ENCODE peak calls at places on chromosomes 4 and X, in four cellular contexts. H is fibroblast of villous mesenchyme, I is endothelial cell, C is HFFc6. U is an unnamed sample.
A peak's percentile ranks its signal among the peaks of the same experiment; 100 is the strongest.

GRCh38 chr4:137688651-137689050 is 156.4 kb upstream of the PCDH18 start:
- DNase-seq in H (peak; percentile 70), I (no peak), C (no peak), U (no peak)

GRCh38 chr4:133484287-133484686 is 335.2 kb downstream of the PCDH10 start:
- DNase-seq in H (peak; percentile 8), I (no peak), C (no peak), U (no peak)

GRCh38 chr4:107999932-108000539 is 10.3 kb downstream of the HADH start:
- DNase-seq in H (peak; percentile 58), I (no peak), C (no peak), U (no peak)

GRCh38 chr4:122700178-122700725 is 32.3 kb upstream of the BBS12 start:
- DNase-seq in H (peak; percentile 74), I (no peak), C (no peak), U (no peak)

GRCh38 chr4:101649790-101650450 is 140.6 kb upstream of the BANK1 start:
- DNase-seq in H (peak; percentile 3), I (no peak), C (no peak), U (no peak)

GRCh38 chr4:109410776-109411175 is 22.8 kb upstream of the SEC24B start:
- DNase-seq in H (no peak), I (no peak), C (no peak), U (no peak)

GRCh38 chr4:39450618-39451017 is 8.1 kb downstream of the RPL9 start:
- DNase-seq in H (no peak), I (no peak), C (no peak), U (no peak)

GRCh38 chrX:24025741-24026402 is 1.1 kb downstream of the KLHL15 start:
- DNase-seq in H (peak; percentile 85), I (no peak), C (peak; percentile 47), U (no peak)

GRCh38 chr4:106707776-106708603 is 328.1 kb downstream of the DKK2 start:
- DNase-seq in H (no peak), I (no peak), C (peak; percentile 45), U (no peak)

GRCh38 chr4:174316954-174317353 is 33.2 kb downstream of the CEP44 start:
- DNase-seq in H (no peak), I (no peak), C (no peak), U (no peak)

GRCh38 chr4:68995292-68995691 is 43.7 kb upstream of the UGT2A3 start:
- DNase-seq in H (no peak), I (no peak), C (no peak), U (no peak)

GRCh38 chr4:121736735-121737351 is 28.1 kb downstream of the SMIM43 start:
- DNase-seq in H (peak; percentile 73), I (peak; percentile 48), C (peak; percentile 67), U (no peak)

GRCh38 chr4:123398151-123398802 is 1.7 kb downstream of the SPRY1 start:
- DNase-seq in H (peak; percentile 69), I (peak; percentile 82), C (peak; percentile 37), U (no peak)

GRCh38 chr4:6701371-6701770 is 7.7 kb downstream of the S100P start:
- DNase-seq in H (no peak), I (peak; percentile 42), C (no peak), U (no peak)

GRCh38 chr4:30722092-30722915 is 2.1 kb downstream of the PCDH7 start:
- DNase-seq in H (no peak), I (peak; percentile 7), C (no peak), U (peak; percentile 95)

GRCh38 chrX:68978211-68978780 is 149.5 kb downstream of the EFNB1 start:
- DNase-seq in H (peak; percentile 6), I (no peak), C (no peak), U (no peak)

GRCh38 chr4:73211968-73212367 is 46.6 kb downstream of the ANKRD17 start:
- DNase-seq in H (no peak), I (no peak), C (no peak), U (no peak)

GRCh38 chrX:69031971-69032391 is 133.3 kb downstream of the PJA1 start:
- DNase-seq in H (no peak), I (no peak), C (peak; percentile 1), U (no peak)

GRCh38 chrX:30170900-30171299 is 44.5 kb upstream of the MAGEB2 start:
- DNase-seq in H (no peak), I (no peak), C (no peak), U (no peak)

GRCh38 chr4:104901438-104901837 is 245.2 kb upstream of the TET2 start:
- DNase-seq in H (no peak), I (no peak), C (no peak), U (no peak)

GRCh38 chrX:153925739-153926593 is at the start of gene ARHGAP4:
- DNase-seq in H (no peak), I (no peak), C (no peak), U (no peak)

GRCh38 chr4:15702941-15703403 is at the start of gene BST1:
- DNase-seq in H (peak; percentile 66), I (peak; percentile 57), C (peak; percentile 30), U (peak; percentile 86)

GRCh38 chr4:48939785-48940184 is 33.2 kb upstream of the OCIAD2 start:
- DNase-seq in H (peak; percentile 53), I (no peak), C (peak; percentile 66), U (no peak)

GRCh38 chrX:9184231-9184630 is 150.3 kb upstream of the FAM9B start:
- DNase-seq in H (no peak), I (no peak), C (no peak), U (no peak)

GRCh38 chrX:9183481-9183880 is 149.6 kb upstream of the FAM9B start:
- DNase-seq in H (no peak), I (no peak), C (no peak), U (no peak)

GRCh38 chrX:9188117-9188516 is 154.2 kb upstream of the FAM9B start:
- DNase-seq in H (no peak), I (no peak), C (no peak), U (no peak)

DNA sequence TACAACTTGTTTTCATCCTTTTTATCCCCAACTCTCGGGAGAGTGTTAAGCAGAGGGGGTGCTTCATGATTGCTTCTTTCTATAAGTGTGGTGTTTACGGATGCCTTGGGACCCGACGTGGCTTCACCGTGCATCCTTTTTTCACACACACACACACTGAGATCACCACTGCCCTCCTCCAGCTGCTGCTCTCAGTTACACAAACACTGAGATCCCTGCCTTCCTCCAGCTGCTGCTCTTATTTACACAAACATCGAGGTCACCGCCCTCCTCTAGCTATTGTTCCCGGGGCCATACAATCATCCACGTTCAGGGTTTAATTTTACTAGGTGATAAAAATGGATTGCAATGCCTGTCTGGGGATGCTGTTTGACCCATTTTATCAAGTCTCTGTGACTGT is 155.4 kb upstream of the FAM9B start:
- DNase-seq in H (no peak), I (no peak), C (no peak), U (no peak)
- TF ChIP-seq CTCF in H (no peak), I (no peak), C (no peak), U (no peak)

DNA sequence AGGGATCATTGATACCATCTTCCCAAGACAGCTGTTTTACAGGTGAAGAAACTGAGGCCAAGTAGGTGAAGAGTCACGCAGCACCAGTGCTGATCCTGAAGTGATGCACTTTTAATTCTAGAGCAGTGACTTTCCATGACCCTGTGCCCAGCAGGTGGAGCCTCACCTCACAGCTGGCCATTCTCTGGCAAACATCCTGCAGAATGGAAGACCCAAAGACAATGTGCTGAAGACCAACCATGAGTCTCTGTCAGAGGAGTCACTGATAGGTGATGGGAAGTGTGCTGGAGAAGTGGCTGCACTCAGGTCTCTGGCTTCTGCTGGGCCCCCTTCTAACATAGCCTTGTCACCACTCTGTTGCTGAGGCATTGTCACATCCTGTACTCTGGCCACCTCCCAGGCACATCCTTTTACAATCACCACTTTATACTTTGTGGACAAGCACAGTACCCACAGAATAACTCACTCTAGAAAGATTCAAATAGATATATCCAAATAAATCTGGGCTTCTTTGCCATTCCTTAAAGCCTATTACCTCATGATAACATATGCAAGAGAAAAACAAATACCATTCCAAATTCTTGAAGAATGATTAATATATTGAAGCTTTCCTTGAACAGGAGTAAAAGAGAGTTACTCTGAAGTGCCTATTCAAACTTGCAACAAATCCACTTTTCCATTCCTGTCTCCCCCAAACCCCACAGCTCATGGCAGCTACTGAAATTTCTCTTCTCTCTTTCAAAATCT is 64.1 kb upstream of the SCOC start:
- DNase-seq in H (peak; percentile 19), I (no peak), C (peak; percentile 44), U (no peak)
- TF ChIP-seq CTCF in H (no peak), I (no peak), C (peak; percentile 38), U (peak; percentile 25)

GRCh38 chrX:15853586-15854079 is 980 bp downstream of the AP1S2 start:
- DNase-seq in H (peak; percentile 9), I (no peak), C (no peak), U (no peak)

GRCh38 chrX:15855562-15856256 is 1.1 kb upstream of the AP1S2 start:
- DNase-seq in H (no peak), I (no peak), C (no peak), U (no peak)

GRCh38 chrX:15854712-15855561 is at the start of gene AP1S2:
- DNase-seq in H (peak; percentile 92), I (peak; percentile 88), C (peak; percentile 84), U (peak; percentile 98)

GRCh38 chrX:15856580-15856979 is 2.0 kb upstream of the AP1S2 start:
- DNase-seq in H (no peak), I (no peak), C (no peak), U (no peak)

GRCh38 chrX:15854080-15854655 is 445 bp downstream of the AP1S2 start:
- DNase-seq in H (peak; percentile 2), I (peak; percentile 42), C (peak; percentile 1), U (no peak)
- TF ChIP-seq CTCF in H (peak; percentile 6), I (no peak), C (peak; percentile 38), U (peak; percentile 73)

DNA sequence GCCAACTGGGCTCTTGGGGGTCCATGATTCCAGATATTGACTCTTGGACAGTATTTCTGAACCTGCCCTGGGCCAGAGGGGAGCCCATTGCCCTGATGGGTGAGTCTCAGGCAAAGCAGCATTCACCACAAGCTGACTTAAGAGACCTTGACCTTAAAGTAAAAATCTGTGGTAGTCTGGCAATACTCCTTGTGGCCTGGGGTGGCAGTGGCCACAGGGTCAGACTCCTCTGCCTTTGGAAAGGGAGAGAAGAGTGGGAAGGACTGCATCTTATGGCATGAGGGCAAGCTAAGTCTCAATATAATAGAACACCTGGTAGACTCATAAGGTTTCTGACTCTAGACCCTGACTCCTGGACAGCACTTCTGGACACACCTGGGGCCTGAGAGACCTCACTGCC is 340.3 kb upstream of the MAD2L1 start:
- DNase-seq in H (no peak), I (no peak), C (no peak), U (no peak)
- TF ChIP-seq CTCF in H (no peak), I (no peak), C (no peak), U (no peak)